ENCODE peak calls at places on chromosomes 4 and X, in nine cellular contexts. B is astrocyte, F is endothelial cell, Z is BJ, C is neural progenitor cell, U is astrocyte of the cerebellum, G is HL-60, P is cardiac fibroblast, R is HCT116. W is an unnamed sample.

GRCh38 chr4:109079731-109080130 is 222.7 kb downstream of the COL25A1 start:
- DNase-seq in B (peak; percentile 78), G (no peak), Z (no peak), C (no peak), P (no peak), R (no peak), U (no peak), F (no peak), W (no peak)

GRCh38 chr4:10101559-10102192 is 14.9 kb downstream of the WDR1 start:
- DNase-seq in F (no peak), R (no peak), Z (no peak), U (no peak), C (no peak), G (no peak), P (no peak), B (no peak), W (no peak)

GRCh38 chr4:140153419-140153743 is 603 bp downstream of the MAML3 start:
- DNase-seq in B (no peak), F (no peak), C (no peak), U (no peak), G (peak; percentile 11), P (no peak), Z (no peak), R (no peak), W (no peak)

GRCh38 chr4:48931459-48931858 is 24.9 kb upstream of the OCIAD2 start:
- DNase-seq in U (no peak), C (no peak), P (no peak), G (no peak), Z (no peak), R (no peak), F (no peak), B (no peak), W (no peak)

GRCh38 chrX:119708936-119709335 is 16.0 kb upstream of the SEPTIN6 start:
- DNase-seq in F (no peak), G (no peak), R (no peak), U (no peak), P (no peak), Z (no peak), B (no peak), C (no peak), W (no peak)

GRCh38 chrX:115639481-115639880 is 78.5 kb downstream of the PLS3 start:
- DNase-seq in R (no peak), G (no peak), P (no peak), C (peak; percentile 34), B (peak; percentile 26), F (no peak), U (no peak), Z (no peak), W (no peak)

GRCh38 chrX:47384502-47384901 is 14.1 kb downstream of the ZNF157 start:
- DNase-seq in C (peak; percentile 87), B (peak; percentile 8), F (peak; percentile 57), U (peak; percentile 38), R (peak; percentile 61), P (peak; percentile 71), G (peak; percentile 63), Z (no peak), W (peak; percentile 78)

GRCh38 chr4:38670061-38670894 is 6.3 kb downstream of the KLF3 start:
- DNase-seq in F (no peak), B (no peak), C (peak; percentile 46), G (no peak), Z (no peak), U (no peak), P (no peak), R (no peak), W (no peak)

GRCh38 chr4:8675383-8675782 is 82.8 kb downstream of the CPZ start:
- DNase-seq in Z (no peak), G (no peak), C (peak; percentile 91), R (no peak), F (peak; percentile 77), U (no peak), P (peak; percentile 10), B (no peak), W (no peak)

GRCh38 chrX:154799554-154800348 is 5.5 kb downstream of the MPP1 start:
- DNase-seq in B (peak; percentile 12), C (peak; percentile 80), F (peak; percentile 7), Z (no peak), R (no peak), G (no peak), U (peak; percentile 4), P (peak; percentile 64), W (peak; percentile 52)

GRCh38 chrX:133350751-133351150 is 64.5 kb downstream of the GPC4 start:
- DNase-seq in U (no peak), P (peak; percentile 21), G (no peak), R (no peak), F (no peak), C (no peak), Z (no peak), B (no peak), W (peak; percentile 2)

GRCh38 chrX:100410083-100410590 is at the start of gene PCDH19:
- DNase-seq in Z (no peak), B (peak; percentile 7), P (peak; percentile 61), R (no peak), C (peak; percentile 89), G (no peak), F (peak; percentile 58), U (peak; percentile 8), W (peak; percentile 36)

GRCh38 chr4:188971125-188971524 is 831.9 kb downstream of the TRIML1 start:
- DNase-seq in Z (no peak), U (no peak), G (peak; percentile 17), B (peak; percentile 6), F (no peak), C (no peak), P (no peak), R (peak; percentile 13), W (peak; percentile 1)

GRCh38 chrX:116462843-116463242 is at the start of gene CT83:
- DNase-seq in U (no peak), G (no peak), C (no peak), Z (no peak), F (no peak), B (no peak), R (no peak), P (no peak), W (peak; percentile 77)

GRCh38 chr4:56311299-56311975 is 75.9 kb downstream of the AASDH start:
- DNase-seq in C (no peak), Z (no peak), R (no peak), B (no peak), P (no peak), U (no peak), F (no peak), G (no peak), W (no peak)

GRCh38 chr4:56310401-56310800 is 76.9 kb downstream of the AASDH start:
- DNase-seq in P (no peak), R (no peak), Z (no peak), U (no peak), G (no peak), B (no peak), C (no peak), F (no peak), W (no peak)

GRCh38 chr4:56307423-56307822 is 79.9 kb downstream of the AASDH start:
- DNase-seq in F (no peak), C (no peak), Z (no peak), P (no peak), R (peak; percentile 29), B (peak; percentile 25), U (no peak), G (no peak), W (no peak)

GRCh38 chr4:56305390-56305789 is 81.9 kb downstream of the AASDH start:
- DNase-seq in R (no peak), F (no peak), B (no peak), C (no peak), Z (no peak), G (no peak), P (no peak), U (no peak), W (no peak)

DNA sequence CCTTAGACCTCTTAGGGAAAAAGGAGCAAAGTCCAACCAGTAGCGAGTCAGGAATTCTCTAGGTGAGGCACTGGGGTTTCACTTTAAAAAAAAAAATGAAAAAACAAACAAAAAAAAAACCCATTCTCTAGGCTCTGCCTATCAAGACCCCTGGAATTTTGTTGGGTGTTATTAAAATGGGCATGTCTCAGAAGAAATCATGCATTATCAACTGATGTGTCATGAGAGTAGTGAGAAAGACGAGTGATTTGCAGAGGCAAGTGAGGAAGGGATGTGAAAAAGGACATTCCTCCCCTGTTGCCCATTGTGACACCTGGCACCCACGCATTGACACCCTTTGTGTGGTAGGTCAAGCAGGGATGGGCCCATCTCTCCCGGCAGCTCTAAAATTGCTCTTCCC is 78.9 kb downstream of the AASDH start:
- DNase-seq in F (no peak), C (no peak), R (no peak), U (no peak), G (no peak), P (no peak), B (no peak), Z (no peak), W (no peak)
- TF ChIP-seq CTCF in F (no peak), C (no peak), R (no peak), U (no peak), G (no peak), P (no peak), B (no peak), Z (no peak), W (no peak)

DNA sequence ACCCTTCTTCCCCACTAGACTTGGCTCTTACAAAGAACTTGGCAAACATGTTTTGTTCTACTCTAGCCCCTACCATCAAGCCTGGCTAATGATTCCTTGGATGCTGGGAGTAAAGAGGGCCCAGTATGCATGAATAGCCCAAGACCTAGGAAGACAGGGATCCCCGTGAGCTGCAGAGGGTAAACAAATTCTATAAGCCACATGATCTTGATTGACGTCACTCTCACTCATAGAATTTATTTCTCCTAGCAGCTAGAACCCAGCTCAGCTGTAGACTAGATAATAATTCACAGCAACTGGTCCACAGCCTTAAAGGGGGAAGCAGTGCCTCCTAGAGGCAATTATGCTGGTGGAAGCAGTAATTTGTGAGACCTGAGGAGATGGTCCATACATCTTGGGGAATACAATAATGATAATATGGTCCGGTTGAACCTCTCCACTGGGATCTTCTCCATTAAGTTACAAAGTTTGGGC is 16.1 kb upstream of the USO1 start:
- DNase-seq in B (no peak), U (no peak), R (no peak), G (peak; percentile 31), P (no peak), Z (no peak), F (peak; percentile 21), C (peak; percentile 16), W (no peak)
- TF ChIP-seq CTCF in B (no peak), U (peak; percentile 10), R (peak; percentile 50), G (peak; percentile 47), P (peak; percentile 18), Z (peak; percentile 21), F (no peak), C (peak; percentile 53), W (no peak)

GRCh38 chrX:83416273-83416672 is 91.8 kb upstream of the POU3F4 start:
- DNase-seq in U (no peak), G (no peak), C (peak; percentile 14), B (no peak), R (no peak), Z (no peak), P (no peak), F (no peak), W (no peak)
- TF ChIP-seq CTCF in U (no peak), G (no peak), C (peak; percentile 50), B (no peak), R (peak; percentile 11), Z (no peak), P (no peak), F (peak; percentile 34), W (no peak)

DNA sequence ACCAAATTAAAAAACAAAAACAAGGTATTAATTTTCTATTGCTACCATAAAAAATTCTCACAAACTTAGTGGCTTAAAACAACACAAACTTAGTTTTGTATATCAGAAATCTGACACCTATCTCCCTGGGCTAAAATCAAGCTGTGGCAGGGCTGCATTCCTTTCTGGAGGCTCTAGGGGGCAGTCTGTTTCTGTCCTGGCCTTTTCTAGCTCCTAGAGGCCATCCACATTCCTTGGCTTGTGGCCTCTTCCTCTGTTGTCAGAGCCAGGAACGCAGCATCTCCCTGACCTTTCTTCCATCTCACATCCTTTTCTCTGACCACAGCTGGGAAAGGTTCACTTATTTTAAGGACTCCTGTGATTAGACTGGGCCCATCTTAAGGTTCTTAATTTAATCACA is 38.9 kb upstream of the TLR2 start:
- DNase-seq in P (no peak), U (no peak), R (no peak), G (no peak), F (no peak), C (no peak), B (no peak), Z (no peak), W (no peak)
- TF ChIP-seq CTCF in P (peak; percentile 33), U (peak; percentile 30), R (peak; percentile 58), G (peak; percentile 11), F (peak; percentile 28), C (peak; percentile 31), B (peak; percentile 11), Z (no peak), W (no peak)